ENCODE peak calls at places on chromosome 3, in seven cellular contexts. Q is mucosa of gallbladder; L is stimulated activated CD4-positive, alpha-beta T cell treated with anti-CD3 and anti-CD28 coated beads, Interleukin-1b, Interleukin-23, amount 100 ng/mL, for 48 hours; N is Daoy; R is B cell; G is adrenal gland; Y is GM03348. J is an unnamed sample.

GRCh38 chr3:147410518-147411234 is 1.5 kb downstream of the ZIC1 start:
- DNase-seq in Q (no peak), L (no peak), N (no peak), R (no peak), G (no peak), Y (no peak), J (peak)

GRCh38 chr3:143016321-143016972 is 15.1 kb downstream of the U2SURP start:
- DNase-seq in Q (no peak), L (no peak), N (no peak), R (peak), G (no peak), Y (no peak), J (no peak)

GRCh38 chr3:69196876-69197275 is 74.5 kb upstream of the LMOD3 start:
- DNase-seq in Q (no peak), L (no peak), N (no peak), R (no peak), G (no peak), Y (no peak), J (no peak)

GRCh38 chr3:149839874-149840273 is 26.9 kb downstream of the RNF13 start:
- DNase-seq in Q (no peak), L (no peak), N (no peak), R (no peak), G (no peak), Y (no peak), J (no peak)

GRCh38 chr3:156548041-156548687 is 6.8 kb downstream of the SSR3 start:
- DNase-seq in Q (no peak), L (no peak), N (no peak), R (no peak), G (no peak), Y (no peak), J (no peak)

GRCh38 chr3:36214460-36214859 is 165.8 kb upstream of the STAC start:
- DNase-seq in Q (no peak), L (no peak), N (no peak), R (no peak), G (no peak), Y (no peak), J (no peak)

GRCh38 chr3:45554001-45554691 is 40.4 kb upstream of the LIMD1 start:
- DNase-seq in Q (no peak), L (no peak), N (no peak), R (no peak), G (peak), Y (no peak), J (no peak)

GRCh38 chr3:171281256-171281655 is 178.9 kb downstream of the TNIK start:
- DNase-seq in Q (no peak), L (no peak), N (no peak), R (no peak), G (no peak), Y (no peak), J (no peak)

GRCh38 chr3:141076821-141077571 is 25.8 kb downstream of the SPSB4 start:
- DNase-seq in Q (peak), L (peak), N (peak), R (peak), G (peak), Y (peak), J (peak)

GRCh38 chr3:15361494-15362214 is 29.3 kb upstream of the SH3BP5 start:
- DNase-seq in Q (no peak), L (peak), N (peak), R (peak), G (no peak), Y (peak), J (no peak)

GRCh38 chr3:23928525-23928924 is 11.6 kb downstream of the RPL15 start:
- DNase-seq in Q (no peak), L (no peak), N (peak), R (no peak), G (no peak), Y (no peak), J (no peak)

GRCh38 chr3:120678331-120678845 is 3.7 kb downstream of the HGD start:
- DNase-seq in Q (peak), L (no peak), N (peak), R (peak), G (peak), Y (peak), J (peak)

GRCh38 chr3:126517986-126518778 is 609 bp upstream of the UROC1 start:
- DNase-seq in Q (no peak), L (no peak), N (no peak), R (no peak), G (no peak), Y (no peak), J (no peak)

GRCh38 chr3:160001850-160002623 is 13.4 kb downstream of the IL12A start:
- DNase-seq in Q (no peak), L (no peak), N (no peak), R (no peak), G (no peak), Y (no peak), J (no peak)

GRCh38 chr3:195823998-195824397 is 12.3 kb upstream of the MUC4 start:
- DNase-seq in Q (no peak), L (no peak), N (peak), R (no peak), G (no peak), Y (no peak), J (no peak)

GRCh38 chr3:100662113-100662823 is 47.0 kb upstream of the TFG start:
- DNase-seq in Q (no peak), L (no peak), N (no peak), R (no peak), G (no peak), Y (no peak), J (peak)

GRCh38 chr3:11236588-11237461 is 35.4 kb upstream of the ATG7 start:
- DNase-seq in Q (peak), L (peak), N (peak), R (peak), G (peak), Y (peak), J (peak)

GRCh38 chr3:129326591-129326990 is 47.9 kb downstream of the HMCES start:
- DNase-seq in Q (no peak), L (no peak), N (no peak), R (no peak), G (no peak), Y (no peak), J (no peak)

GRCh38 chr3:187064210-187065115 is 74.8 kb downstream of the RPL39L start:
- DNase-seq in Q (peak), L (no peak), N (no peak), R (no peak), G (no peak), Y (peak), J (no peak)

GRCh38 chr3:117927831-117928230 is 1106.8 kb downstream of the IGSF11 start:
- DNase-seq in Q (no peak), L (no peak), N (no peak), R (no peak), G (no peak), Y (no peak), J (no peak)

GRCh38 chr3:12198301-12198700 is 39.6 kb upstream of the TIMP4 start:
- DNase-seq in Q (no peak), L (no peak), N (no peak), R (no peak), G (no peak), Y (peak), J (peak)

GRCh38 chr3:168047190-168047795 is 48.4 kb downstream of the GOLIM4 start:
- DNase-seq in Q (no peak), L (no peak), N (peak), R (peak), G (no peak), Y (peak), J (peak)

GRCh38 chr3:13452490-13453335 is 27.4 kb upstream of the HDAC11 start:
- DNase-seq in Q (peak), L (no peak), N (peak), R (peak), G (peak), Y (peak), J (peak)

GRCh38 chr3:140765246-140765645 is 87.4 kb downstream of the TRIM42 start:
- DNase-seq in Q (no peak), L (no peak), N (no peak), R (no peak), G (no peak), Y (no peak), J (no peak)

GRCh38 chr3:66253790-66254620 is 33.2 kb downstream of the SLC25A26 start:
- DNase-seq in Q (no peak), L (no peak), N (no peak), R (peak), G (no peak), Y (peak), J (peak)

GRCh38 chr3:143166376-143166775 is 46.8 kb downstream of the CHST2 start:
- DNase-seq in Q (no peak), L (no peak), N (no peak), R (no peak), G (no peak), Y (no peak), J (no peak)

GRCh38 chr3:13654330-13655073 is 105.6 kb downstream of the FBLN2 start:
- DNase-seq in Q (no peak), L (peak), N (peak), R (no peak), G (no peak), Y (no peak), J (no peak)

GRCh38 chr3:52102934-52103333 is 46.6 kb upstream of the DUSP7 start:
- DNase-seq in Q (no peak), L (no peak), N (no peak), R (no peak), G (no peak), Y (no peak), J (no peak)

GRCh38 chr3:57974796-57975388 is 33.3 kb upstream of the FLNB start:
- DNase-seq in Q (no peak), L (no peak), N (peak), R (no peak), G (peak), Y (peak), J (peak)

GRCh38 chr3:192207239-192207638 is 520.1 kb downstream of the FGF12 start:
- DNase-seq in Q (no peak), L (no peak), N (peak), R (no peak), G (no peak), Y (no peak), J (peak)

GRCh38 chr3:51580418-51580817 is 41.9 kb downstream of the RAD54L2 start:
- DNase-seq in Q (no peak), L (no peak), N (no peak), R (no peak), G (no peak), Y (no peak), J (no peak)

GRCh38 chr3:126126292-126126691 is 42.4 kb upstream of the SLC41A3 start:
- DNase-seq in Q (no peak), L (no peak), N (no peak), R (no peak), G (peak), Y (no peak), J (no peak)

GRCh38 chr3:45994661-45995369 is 809 bp downstream of the FYCO1 start:
- DNase-seq in Q (peak), L (peak), N (no peak), R (peak), G (no peak), Y (peak), J (no peak)

J was measured in astrocyte of the spinal cord.